ENCODE peak calls at places on chromosome 6, in nine cellular contexts. J, N, M, R, T, L, K, E and A are unnamed samples.

GRCh38 chr6:170075659-170076223 is 215.1 kb downstream of the DLL1 start:
- DNase-seq in J (no peak), N (no peak), M (peak), R (no peak), T (no peak), L (no peak), K (no peak), E (no peak), A (no peak)

GRCh38 chr6:157092736-157093135 is 230.6 kb downstream of the TMEM242 start:
- DNase-seq in J (peak), N (no peak), M (no peak), R (peak), T (no peak), L (no peak), K (no peak), E (no peak), A (no peak)

GRCh38 chr6:27383011-27383410 is 5.5 kb upstream of the ZNF391 start:
- DNase-seq in J (no peak), N (no peak), M (no peak), R (no peak), T (no peak), L (no peak), K (no peak), E (no peak), A (no peak)

GRCh38 chr6:169895926-169896761 is 144.7 kb downstream of the ERMARD start:
- DNase-seq in J (peak), N (no peak), M (no peak), R (no peak), T (no peak), L (no peak), K (no peak), E (no peak), A (no peak)

GRCh38 chr6:2275207-2275891 is 29.9 kb upstream of the GMDS start:
- DNase-seq in J (no peak), N (no peak), M (no peak), R (peak), T (no peak), L (no peak), K (peak), E (no peak), A (no peak)

GRCh38 chr6:47072667-47073066 is 30.5 kb upstream of the ADGRF1 start:
- DNase-seq in J (peak), N (no peak), M (no peak), R (no peak), T (no peak), L (no peak), K (no peak), E (no peak), A (no peak)

GRCh38 chr6:156791261-156791850 is 14.2 kb downstream of the ARID1B start:
- DNase-seq in J (peak), N (no peak), M (no peak), R (peak), T (no peak), L (peak), K (peak), E (no peak), A (peak)

GRCh38 chr6:14550410-14550809 is 432.8 kb downstream of the CD83 start:
- DNase-seq in J (no peak), N (no peak), M (no peak), R (no peak), T (no peak), L (no peak), K (no peak), E (no peak), A (peak)

GRCh38 chr6:34234667-34235604 is 1.7 kb upstream of the HMGA1 start:
- DNase-seq in J (peak), N (no peak), M (no peak), R (no peak), T (peak), L (no peak), K (no peak), E (no peak), A (peak)

GRCh38 chr6:133817460-133818047 is 71.4 kb upstream of the TCF21 start:
- DNase-seq in J (no peak), N (no peak), M (no peak), R (no peak), T (no peak), L (no peak), K (no peak), E (peak), A (no peak)

GRCh38 chr6:13467216-13467600 is 20.2 kb downstream of the GFOD1 start:
- DNase-seq in J (no peak), N (no peak), M (no peak), R (no peak), T (no peak), L (no peak), K (no peak), E (no peak), A (no peak)

GRCh38 chr6:42046491-42047219 is 3.7 kb upstream of the TAF8 start:
- DNase-seq in J (no peak), N (no peak), M (no peak), R (peak), T (no peak), L (no peak), K (peak), E (no peak), A (no peak)

GRCh38 chr6:137954253-137954652 is 87.2 kb downstream of the TNFAIP3 start:
- DNase-seq in J (no peak), N (no peak), M (no peak), R (no peak), T (no peak), L (no peak), K (no peak), E (no peak), A (no peak)

GRCh38 chr6:39173276-39173675 is 56.0 kb downstream of the KCNK5 start:
- DNase-seq in J (no peak), N (no peak), M (no peak), R (no peak), T (no peak), L (no peak), K (no peak), E (no peak), A (no peak)

GRCh38 chr6:152232494-152233151 is 404.5 kb downstream of the SYNE1 start:
- DNase-seq in J (no peak), N (no peak), M (no peak), R (peak), T (no peak), L (no peak), K (peak), E (no peak), A (no peak)

GRCh38 chr6:132198896-132199295 is 202.4 kb downstream of the MOXD1 start:
- DNase-seq in J (no peak), N (no peak), M (no peak), R (peak), T (no peak), L (no peak), K (peak), E (no peak), A (no peak)

GRCh38 chr6:132198040-132198439 is 203.2 kb downstream of the MOXD1 start:
- DNase-seq in J (no peak), N (no peak), M (no peak), R (peak), T (no peak), L (no peak), K (no peak), E (no peak), A (no peak)

GRCh38 chr6:132194529-132194928 is 206.7 kb downstream of the MOXD1 start:
- DNase-seq in J (no peak), N (no peak), M (no peak), R (no peak), T (no peak), L (no peak), K (no peak), E (no peak), A (no peak)

GRCh38 chr6:132202569-132202968 is 198.7 kb downstream of the MOXD1 start:
- DNase-seq in J (peak), N (no peak), M (no peak), R (peak), T (no peak), L (no peak), K (peak), E (no peak), A (peak)

GRCh38 chr6:132199343-132199742 is 201.9 kb downstream of the MOXD1 start:
- DNase-seq in J (no peak), N (no peak), M (no peak), R (peak), T (no peak), L (peak), K (peak), E (no peak), A (no peak)
- H3K27ac ChIP-seq in J (no peak), N (no peak), M (no peak), R (peak), T (peak), L (no peak), K (no peak), E (no peak), A (no peak)

GRCh38 chr6:4349323-4349722 is 213.9 kb upstream of the ECI2 start:
- DNase-seq in J (no peak), N (no peak), M (no peak), R (no peak), T (no peak), L (no peak), K (no peak), E (no peak), A (no peak)

GRCh38 chr6:4349931-4350330 is 214.6 kb upstream of the ECI2 start:
- DNase-seq in J (no peak), N (no peak), M (no peak), R (no peak), T (no peak), L (no peak), K (no peak), E (no peak), A (no peak)

GRCh38 chr6:4346659-4347333 is 211.4 kb upstream of the ECI2 start:
- DNase-seq in J (peak), N (no peak), M (no peak), R (peak), T (peak), L (no peak), K (peak), E (no peak), A (no peak)

GRCh38 chr6:4348462-4349112 is 213.2 kb upstream of the ECI2 start:
- DNase-seq in J (no peak), N (no peak), M (no peak), R (peak), T (no peak), L (no peak), K (peak), E (no peak), A (no peak)

DNA sequence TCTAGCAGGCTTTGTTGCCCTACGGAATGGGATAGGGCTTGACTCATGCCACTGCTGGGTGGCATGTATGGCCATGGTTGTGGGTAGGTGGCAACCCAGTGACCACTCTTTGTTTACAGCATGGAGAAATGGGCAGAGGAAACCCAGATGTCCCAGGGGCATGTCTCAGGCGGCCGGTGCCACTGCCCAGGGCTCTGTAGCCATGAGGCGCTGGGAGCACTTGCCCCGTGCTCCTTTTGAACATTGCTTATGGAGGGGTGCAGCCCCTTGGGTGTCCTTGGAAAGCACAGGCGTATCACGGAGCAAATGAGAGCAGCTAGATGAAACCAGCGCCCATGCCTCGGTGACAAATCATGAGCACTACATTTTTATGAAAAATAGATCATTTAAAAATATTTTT is 212.5 kb upstream of the ECI2 start:
- DNase-seq in J (no peak), N (no peak), M (no peak), R (no peak), T (no peak), L (no peak), K (no peak), E (no peak), A (no peak)
- H3K27ac ChIP-seq in J (no peak), N (no peak), M (no peak), R (no peak), T (no peak), L (no peak), K (no peak), E (no peak), A (no peak)

DNA sequence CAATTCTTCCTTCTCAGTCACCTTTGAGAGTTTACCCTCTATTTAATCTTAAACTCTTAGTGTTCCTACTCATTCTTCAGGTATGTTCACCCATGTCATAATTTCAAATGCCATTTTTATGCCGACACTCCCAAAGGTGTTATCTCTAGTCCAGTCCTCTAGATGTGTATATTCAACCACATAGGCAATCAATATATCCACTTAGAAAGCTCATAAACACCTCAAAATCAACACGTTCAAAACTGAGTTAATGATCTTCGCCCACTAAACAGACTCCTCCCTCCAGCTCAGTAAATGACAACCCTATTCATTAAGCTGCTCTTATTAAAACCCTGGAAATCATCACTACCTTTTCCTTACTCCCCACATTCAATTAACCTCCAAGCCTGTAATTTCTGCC is 6.4 kb downstream of the OSTM1 start:
- DNase-seq in J (no peak), N (no peak), M (no peak), R (no peak), T (no peak), L (no peak), K (no peak), E (no peak), A (peak)
- H3K27ac ChIP-seq in J (no peak), N (no peak), M (no peak), R (no peak), T (no peak), L (no peak), K (no peak), E (no peak), A (no peak)

DNA sequence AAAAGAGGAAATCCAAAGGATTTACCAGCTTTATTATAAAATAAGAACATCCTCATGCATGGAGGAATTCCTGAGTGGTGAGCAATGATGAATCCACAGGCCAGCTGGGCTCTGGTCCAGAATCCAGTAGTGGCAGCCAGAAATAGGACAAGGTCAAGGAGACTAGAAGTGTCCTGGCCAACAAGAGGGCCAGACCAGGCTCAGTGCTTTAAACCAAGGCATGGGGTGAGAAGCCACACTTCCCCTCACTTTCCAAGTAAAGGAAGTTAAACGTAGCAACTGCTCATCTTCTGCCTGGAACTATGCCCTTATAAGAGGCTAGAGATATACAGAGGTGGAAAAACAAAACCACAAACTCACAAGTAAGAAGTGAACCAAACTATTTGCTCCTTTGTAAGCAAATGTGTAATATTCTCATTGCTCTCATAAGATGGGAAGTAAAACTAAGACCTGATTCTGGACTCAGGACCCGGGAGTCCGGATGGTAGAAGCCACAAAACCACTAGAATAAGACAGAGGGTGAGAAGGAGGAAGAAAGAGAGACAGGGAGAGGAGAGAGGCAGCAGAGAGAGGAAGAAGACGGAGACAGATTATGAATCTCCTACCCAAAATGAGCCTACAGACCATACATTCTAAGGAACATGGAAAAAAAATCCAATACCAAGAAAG is 253.2 kb downstream of the UST start:
- DNase-seq in J (peak), N (no peak), M (peak), R (peak), T (peak), L (peak), K (peak), E (no peak), A (no peak)
- H3K27ac ChIP-seq in J (no peak), N (peak), M (no peak), R (peak), T (peak), L (peak), K (no peak), E (no peak), A (no peak)

DNA sequence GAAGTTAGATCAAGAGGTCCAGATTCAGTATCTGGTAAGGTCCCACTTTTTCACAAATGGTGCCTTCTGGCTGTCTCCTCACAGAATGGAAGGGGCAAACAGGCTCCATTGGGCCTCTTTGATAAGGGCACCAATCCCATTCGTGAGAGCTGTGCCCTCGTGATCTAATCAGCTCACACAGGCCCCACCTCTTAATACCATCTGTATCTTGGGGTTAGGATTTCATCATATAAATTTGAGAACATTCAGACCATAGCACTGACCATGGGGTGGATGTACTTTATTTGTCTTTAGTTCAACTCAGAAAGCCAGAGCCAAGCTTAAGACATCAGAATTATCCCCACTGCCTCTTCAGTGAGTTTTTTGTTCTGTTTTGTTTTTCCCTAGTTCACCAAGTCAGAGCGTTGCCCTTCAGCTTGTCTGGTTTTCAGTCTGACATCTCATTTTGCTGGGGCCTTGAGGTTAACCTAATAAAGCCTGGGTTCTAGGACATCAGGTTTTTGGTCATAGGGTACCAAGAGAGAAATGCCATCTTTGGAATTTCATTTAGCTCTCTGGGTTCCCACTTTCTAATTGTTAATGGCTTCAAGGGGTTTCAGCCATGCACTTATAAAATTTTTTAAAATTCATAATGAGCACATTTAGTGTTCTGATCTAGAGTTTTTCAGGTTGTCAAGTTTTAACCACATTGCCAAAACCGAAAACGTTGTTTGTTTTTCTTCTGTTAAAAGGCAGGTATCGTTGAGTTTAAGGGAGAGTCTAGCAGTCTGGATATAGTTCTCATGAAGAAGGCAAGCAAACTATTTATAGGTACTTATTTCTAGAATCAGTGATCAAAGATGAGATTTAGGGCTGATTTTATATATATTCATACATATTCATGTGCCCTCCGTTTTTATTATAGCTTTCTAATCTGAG is 19.0 kb downstream of the SENP6 start:
- DNase-seq in J (no peak), N (no peak), M (no peak), R (no peak), T (no peak), L (no peak), K (no peak), E (no peak), A (no peak)
- H3K27ac ChIP-seq in J (peak), N (no peak), M (no peak), R (no peak), T (peak), L (no peak), K (no peak), E (no peak), A (no peak)

DNA sequence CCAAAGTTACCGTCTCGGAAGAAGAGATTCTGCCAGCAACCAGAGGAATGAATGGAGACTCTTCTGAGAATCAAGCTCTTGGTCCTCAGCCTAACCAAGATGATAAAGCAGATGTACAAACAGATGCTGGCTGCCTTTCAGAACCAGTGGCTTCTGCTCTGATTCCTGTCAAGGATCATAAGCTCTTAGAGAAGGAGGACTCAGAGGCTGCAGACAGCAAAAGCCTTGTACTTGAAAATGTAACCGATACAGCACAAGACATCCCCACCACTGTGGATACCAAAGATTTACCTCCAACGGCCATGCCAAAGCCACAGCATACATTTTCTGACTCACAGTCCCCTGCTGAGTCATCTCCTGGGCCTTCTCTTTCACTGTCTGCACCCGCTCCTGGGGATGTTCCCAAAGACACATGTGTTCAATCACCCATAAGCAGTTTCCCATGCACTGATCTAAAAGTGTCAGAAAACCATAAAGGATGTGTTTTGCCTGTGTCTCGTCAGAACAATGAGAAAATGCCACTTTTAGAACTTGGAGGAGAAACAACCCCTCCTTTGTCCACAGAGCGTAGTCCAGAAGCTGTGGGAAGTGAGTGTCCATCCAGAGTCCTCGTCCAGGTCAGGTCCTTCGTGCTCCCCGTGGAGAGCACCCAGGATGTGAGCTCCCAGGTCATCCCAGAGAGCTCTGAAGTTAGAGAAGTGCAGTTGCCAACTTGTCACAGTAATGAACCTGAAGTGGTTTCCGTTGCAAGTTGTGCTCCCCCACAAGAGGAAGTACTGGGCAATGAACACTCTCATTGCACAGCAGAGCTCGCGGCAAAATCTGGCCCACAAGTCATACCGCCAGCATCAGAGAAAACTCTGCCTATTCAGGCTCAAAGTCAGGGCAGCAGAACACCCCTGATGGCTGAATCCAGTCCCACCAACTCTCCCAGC is 109.6 kb downstream of the RTN4IP1 start:
- DNase-seq in J (no peak), N (peak), M (peak), R (peak), T (peak), L (peak), K (peak), E (peak), A (peak)
- H3K27ac ChIP-seq in J (no peak), N (peak), M (peak), R (peak), T (peak), L (peak), K (peak), E (peak), A (peak)

GRCh38 chr6:15739867-15740266 is 77.0 kb upstream of the DTNBP1 start:
- DNase-seq in J (no peak), N (no peak), M (no peak), R (no peak), T (no peak), L (no peak), K (no peak), E (no peak), A (no peak)
- H3K27ac ChIP-seq in J (no peak), N (no peak), M (no peak), R (no peak), T (no peak), L (no peak), K (no peak), E (no peak), A (no peak)

GRCh38 chr6:56329296-56330050 is 82.1 kb upstream of the COL21A1 start:
- DNase-seq in J (no peak), N (no peak), M (no peak), R (peak), T (no peak), L (no peak), K (peak), E (no peak), A (no peak)

GRCh38 chr6:56318851-56319250 is 71.5 kb upstream of the COL21A1 start:
- DNase-seq in J (no peak), N (no peak), M (no peak), R (no peak), T (no peak), L (no peak), K (no peak), E (no peak), A (no peak)

GRCh38 chr6:56328366-56328765 is 81.0 kb upstream of the COL21A1 start:
- DNase-seq in J (no peak), N (no peak), M (no peak), R (no peak), T (no peak), L (no peak), K (no peak), E (no peak), A (no peak)

GRCh38 chr6:56324396-56324795 is 77.0 kb upstream of the COL21A1 start:
- DNase-seq in J (no peak), N (no peak), M (no peak), R (no peak), T (no peak), L (no peak), K (no peak), E (no peak), A (no peak)
- H3K27ac ChIP-seq in J (no peak), N (no peak), M (no peak), R (no peak), T (no peak), L (no peak), K (no peak), E (no peak), A (no peak)